ENCODE peak calls at places on chromosomes 5 and 9, in eight cellular contexts. Y, C, S, M, I, W, F and T are unnamed samples.

GRCh38 chr5:74798977-74799911 is 32.2 kb downstream of the NSA2 start:
- DNase-seq in Y (peak), C (no peak), S (no peak), M (no peak), I (no peak), W (no peak), F (no peak), T (no peak)

GRCh38 chr5:65791721-65792698 is 70.0 kb downstream of the NLN start:
- DNase-seq in Y (peak), C (no peak), S (no peak), M (no peak), I (no peak), W (no peak), F (no peak), T (no peak)

GRCh38 chr9:26462213-26462612 is 430.4 kb downstream of the CAAP1 start:
- DNase-seq in Y (no peak), C (no peak), S (peak), M (no peak), I (no peak), W (no peak), F (no peak), T (no peak)

GRCh38 chr5:44714871-44715580 is 93.7 kb upstream of the MRPS30 start:
- DNase-seq in Y (no peak), C (no peak), S (no peak), M (no peak), I (no peak), W (no peak), F (no peak), T (no peak)

GRCh38 chr5:123659006-123659405 is 147.0 kb downstream of the CSNK1G3 start:
- DNase-seq in Y (no peak), C (no peak), S (no peak), M (no peak), I (no peak), W (no peak), F (no peak), T (no peak)

GRCh38 chr9:114827658-114828360 is 22.0 kb upstream of the TNFSF15 start:
- DNase-seq in Y (no peak), C (peak), S (no peak), M (no peak), I (no peak), W (no peak), F (no peak), T (no peak)

GRCh38 chr9:19492775-19493173 is 84.0 kb downstream of the ACER2 start:
- DNase-seq in Y (peak), C (no peak), S (no peak), M (no peak), I (no peak), W (no peak), F (no peak), T (no peak)

GRCh38 chr9:136847065-136847826 is 2.0 kb upstream of the PHPT1 start:
- DNase-seq in Y (no peak), C (peak), S (peak), M (no peak), I (peak), W (no peak), F (no peak), T (peak)

GRCh38 chr5:64768358-64769312 is at the start of the genes CWC27 and SREK1IP1:
- DNase-seq in Y (peak), C (peak), S (peak), M (peak), I (peak), W (peak), F (peak), T (peak)

GRCh38 chr9:31394040-31394473 is 990.4 kb upstream of the ACO1 start:
- DNase-seq in Y (no peak), C (no peak), S (no peak), M (no peak), I (no peak), W (no peak), F (peak), T (no peak)